ENCODE peak calls at places on chromosomes 16 and 17, in five cellular contexts. S, D, W, Y and R are unnamed samples.

GRCh38 chr17:40547079-40547784 is 18.0 kb downstream of the CCR7 start:
- DNase-seq in S (peak; percentile 10), D (no peak), W (no peak), Y (no peak), R (peak; percentile 48)

GRCh38 chr17:45784583-45785372 is 658 bp downstream of the CRHR1 start:
- DNase-seq in S (peak; percentile 42), D (peak; percentile 32), W (peak; percentile 75), Y (no peak), R (peak; percentile 86)

GRCh38 chr17:75904749-75905521 is at the start of gene MRPL38:
- DNase-seq in S (peak; percentile 98), D (peak; percentile 99), W (peak; percentile 98), Y (peak; percentile 62), R (peak; percentile 100)

GRCh38 chr17:81335388-81336157 is 40.5 kb upstream of the SLC38A10 start:
- DNase-seq in S (peak; percentile 58), D (peak; percentile 55), W (peak; percentile 9), Y (no peak), R (peak; percentile 60)

GRCh38 chr17:75485688-75486087 is 29.3 kb downstream of the TMEM94 start:
- DNase-seq in S (peak; percentile 10), D (no peak), W (no peak), Y (no peak), R (peak; percentile 40)

GRCh38 chr16:83441523-83441922 is 366.3 kb upstream of the HSBP1 start:
- DNase-seq in S (no peak), D (no peak), W (no peak), Y (no peak), R (no peak)

GRCh38 chr16:28098171-28098958 is 34.9 kb upstream of the GSG1L start:
- DNase-seq in S (no peak), D (no peak), W (no peak), Y (no peak), R (no peak)

GRCh38 chr16:19898924-19899604 is 14.4 kb upstream of the GPRC5B start:
- DNase-seq in S (peak; percentile 57), D (peak; percentile 69), W (peak; percentile 56), Y (no peak), R (peak; percentile 89)

GRCh38 chr16:30722443-30722842 is 23.5 kb downstream of the SRCAP start:
- DNase-seq in S (no peak), D (no peak), W (no peak), Y (no peak), R (no peak)

GRCh38 chr17:31842416-31843381 is 16.3 kb downstream of the COPRS start:
- DNase-seq in S (peak; percentile 91), D (peak; percentile 64), W (peak; percentile 71), Y (no peak), R (peak; percentile 96)

GRCh38 chr16:77657016-77657415 is 65.3 kb upstream of the NUDT7 start:
- DNase-seq in S (no peak), D (no peak), W (peak; percentile 75), Y (no peak), R (peak; percentile 73)

GRCh38 chr17:72030067-72030899 is 90.5 kb upstream of the SOX9 start:
- DNase-seq in S (peak; percentile 38), D (peak; percentile 63), W (peak; percentile 74), Y (no peak), R (peak; percentile 97)

GRCh38 chr17:82737981-82738877 is 2.8 kb downstream of the FN3K start:
- DNase-seq in S (peak; percentile 75), D (no peak), W (no peak), Y (no peak), R (peak; percentile 42)

GRCh38 chr17:5942687-5943086 is 127.5 kb upstream of the WSCD1 start:
- DNase-seq in S (no peak), D (no peak), W (no peak), Y (no peak), R (no peak)

GRCh38 chr17:5943232-5943631 is 126.9 kb upstream of the WSCD1 start:
- DNase-seq in S (no peak), D (no peak), W (no peak), Y (no peak), R (peak; percentile 73)

GRCh38 chr17:5943991-5944390 is 126.2 kb upstream of the WSCD1 start:
- DNase-seq in S (no peak), D (no peak), W (no peak), Y (no peak), R (no peak)

DNA sequence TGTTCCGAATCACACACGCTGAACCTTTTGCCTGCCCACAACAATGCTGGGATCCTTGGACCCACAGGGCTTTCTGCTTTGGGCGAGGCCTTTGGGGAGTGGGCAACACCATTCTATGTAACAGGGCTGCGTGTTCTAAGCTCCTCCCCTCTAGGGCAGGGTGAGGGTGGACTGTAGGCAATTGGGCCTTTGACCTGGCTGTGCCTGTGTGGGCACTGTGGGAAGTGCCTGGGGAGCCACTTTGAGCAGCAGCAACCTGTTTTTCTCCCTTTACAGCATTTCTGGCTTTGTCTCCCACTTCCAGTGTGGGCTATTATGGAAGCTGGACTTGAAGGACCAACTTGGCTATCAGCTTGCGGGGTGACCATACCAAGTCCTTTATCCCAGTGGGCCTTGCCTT is 128.9 kb upstream of the WSCD1 start:
- DNase-seq in S (no peak), D (no peak), W (no peak), Y (no peak), R (no peak)
- H3K27me3 ChIP-seq in S (no peaks in the 10 kb centered on the region), D (no peaks in the 10 kb centered on the region), W (no peaks in the 10 kb centered on the region), Y (no peaks in the 10 kb centered on the region), R (no peaks in the 10 kb centered on the region)

DNA sequence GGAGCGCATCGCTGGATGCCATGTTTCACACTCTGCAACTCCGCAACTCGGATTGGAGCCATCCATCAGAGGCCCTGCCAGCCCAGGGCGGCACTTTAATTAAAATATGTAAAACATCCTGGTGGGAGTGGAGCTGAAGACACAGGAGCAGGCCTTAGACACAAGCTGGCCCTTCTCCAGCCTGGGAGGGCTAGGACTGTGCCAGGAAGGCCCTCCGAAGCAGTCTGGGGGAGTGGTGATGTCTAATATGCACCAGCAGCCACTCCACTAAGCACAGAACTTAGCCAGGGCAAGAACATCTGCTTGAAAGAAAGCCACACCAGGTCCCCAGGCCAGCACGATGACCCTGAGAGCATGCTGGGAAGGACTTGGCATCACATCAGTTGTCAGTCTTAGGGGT is 5.8 kb upstream of the CCDC182 start:
- DNase-seq in S (peak; percentile 20), D (no peak), W (no peak), Y (no peak), R (no peak)
- H3K4me1 ChIP-seq in S (peaks cover 10% of the 10 kb centered on the region), D (no peaks in the 10 kb centered on the region), W (peaks cover 57% of the 10 kb centered on the region), Y (no peaks in the 10 kb centered on the region), R (peaks cover 28% of the 10 kb centered on the region)

DNA sequence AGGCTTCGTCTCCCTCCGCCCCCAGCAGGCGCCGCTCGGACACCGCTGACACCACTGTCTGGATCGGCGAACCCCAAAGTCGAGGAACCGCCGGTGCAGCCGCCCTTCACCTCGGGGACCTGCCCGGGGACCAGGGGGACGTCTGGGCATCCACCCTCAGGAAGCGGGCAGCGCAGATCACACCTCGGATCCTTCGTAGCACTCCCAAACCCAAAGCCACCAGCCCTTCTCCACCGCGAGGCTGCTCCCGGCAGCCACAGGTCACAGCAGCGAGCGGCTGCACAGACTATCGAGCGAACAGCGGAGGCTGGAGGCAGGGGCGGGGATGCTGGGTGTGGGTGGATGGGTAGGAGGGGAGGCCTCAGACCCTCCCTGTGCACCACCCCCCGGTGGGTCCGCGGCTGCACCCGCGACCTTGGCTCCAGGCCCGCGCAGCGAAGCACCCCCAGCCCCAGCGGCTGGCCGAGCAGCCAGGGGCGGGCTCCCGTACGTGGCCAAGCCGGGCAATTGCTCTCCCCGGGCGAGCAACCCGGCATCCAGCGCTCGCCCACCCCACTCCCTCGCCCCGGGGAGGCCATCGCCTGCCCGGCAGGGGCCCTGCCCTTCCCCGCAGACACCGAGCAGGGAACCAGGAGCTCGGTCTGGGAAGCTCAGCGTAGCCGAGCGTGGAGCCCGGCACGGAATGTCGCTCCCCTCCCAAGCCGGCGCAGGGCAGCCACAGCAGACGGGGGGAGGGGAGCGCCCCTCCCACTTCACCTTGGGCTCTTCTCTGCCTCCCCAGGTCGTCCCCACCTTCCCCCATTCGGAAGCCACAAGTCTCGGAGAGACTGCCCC is 1.0 kb downstream of the SDK2 start:
- DNase-seq in S (no peak), D (peak; percentile 17), W (peak; percentile 65), Y (no peak), R (peak; percentile 90)
- TF ChIP-seq CTCF in S (no peak), D (no peak), W (peak; percentile 41), Y (peak; percentile 17), R (peak; percentile 49)

GRCh38 chr17:76973040-76973439 is 104.8 kb downstream of the MGAT5B start:
- DNase-seq in S (no peak), D (no peak), W (no peak), Y (no peak), R (no peak)
- H3K27me3 ChIP-seq in S (peaks cover 4% of the 10 kb centered on the region), D (peaks cover 8% of the 10 kb centered on the region), W (no peaks in the 10 kb centered on the region), Y (peaks cover 4% of the 10 kb centered on the region), R (no peaks in the 10 kb centered on the region)

GRCh38 chr17:1745513-1746020 is 2.9 kb downstream of the SERPINF2 start:
- DNase-seq in S (no peak), D (no peak), W (no peak), Y (no peak), R (no peak)
- H3K4me1 ChIP-seq in S (no peaks in the 10 kb centered on the region), D (no peaks in the 10 kb centered on the region), W (no peaks in the 10 kb centered on the region), Y (no peaks in the 10 kb centered on the region), R (no peaks in the 10 kb centered on the region)

GRCh38 chr17:61393550-61393903 is 6.1 kb upstream of the TBX2 start:
- DNase-seq in S (no peak), D (peak; percentile 47), W (peak; percentile 47), Y (no peak), R (peak; percentile 81)
- TF ChIP-seq CTCF in S (no peak), D (peak; percentile 59), W (peak; percentile 54), Y (no peak), R (peak; percentile 59)